ENCODE peak calls at places on chromosome 12, in ten cellular contexts. Q is hepatocyte, I is psoas muscle, R is pancreas, D is OCI-LY7, O is tibial artery, J is MM.1S, W is fibroblast of lung, N is Panc1, U is tibial nerve. Y is an unnamed sample.

GRCh38 chr12:124940143-124940392 is 25.6 kb upstream of the UBC start:
- DNase-seq in I (no peak), Q (no peak), O (no peak), D (no peak), J (no peak), W (no peak), U (no peak), N (no peak), R (no peak), Y (no peak)

GRCh38 chr12:24479131-24479530 is 469.8 kb downstream of the BCAT1 start:
- DNase-seq in J (no peak), D (no peak), W (peak; percentile 55), Q (no peak), U (no peak), O (no peak), I (no peak), R (no peak), N (no peak), Y (no peak)

GRCh38 chr12:24133385-24133784 is 183.9 kb upstream of the SOX5 start:
- DNase-seq in O (no peak), N (no peak), I (no peak), W (no peak), J (peak; percentile 21), D (no peak), U (no peak), R (no peak), Q (no peak), Y (no peak)

GRCh38 chr12:130644124-130644523 is 72.0 kb downstream of the RIMBP2 start:
- DNase-seq in O (no peak), R (no peak), D (no peak), I (no peak), Q (no peak), N (no peak), W (no peak), U (no peak), J (no peak), Y (no peak)

GRCh38 chr12:38502016-38502415 is 185.4 kb downstream of the ALG10B start:
- DNase-seq in J (no peak), W (no peak), I (no peak), N (no peak), R (no peak), D (no peak), Q (no peak), O (no peak), U (no peak), Y (no peak)

GRCh38 chr12:111597731-111598636 is 1.1 kb downstream of the ATXN2 start:
- DNase-seq in D (peak; percentile 34), R (peak; percentile 83), J (peak; percentile 11), I (peak; percentile 69), U (no peak), Q (peak; percentile 63), N (no peak), W (peak; percentile 27), O (peak; percentile 77), Y (no peak)

GRCh38 chr12:124709722-124710656 is 142.6 kb upstream of the NCOR2 start:
- DNase-seq in Q (no peak), W (peak; percentile 81), O (no peak), R (no peak), N (no peak), D (no peak), I (no peak), U (no peak), J (no peak), Y (no peak)

GRCh38 chr12:46266869-46267617 is 1.8 kb downstream of the SLC38A1 start:
- DNase-seq in N (no peak), O (peak; percentile 77), R (peak; percentile 74), I (peak; percentile 57), W (peak; percentile 76), D (peak; percentile 67), U (no peak), J (peak; percentile 70), Q (peak; percentile 67), Y (peak; percentile 34)

GRCh38 chr12:47835017-47835830 is 15.5 kb upstream of the HDAC7 start:
- DNase-seq in O (no peak), I (no peak), N (no peak), D (peak; percentile 91), Q (no peak), R (no peak), U (no peak), W (no peak), J (no peak), Y (no peak)

GRCh38 chr12:109723311-109723791 is 9.7 kb downstream of the FAM222A start:
- DNase-seq in N (no peak), U (no peak), I (peak; percentile 87), Q (no peak), W (no peak), D (no peak), O (peak; percentile 70), R (peak; percentile 75), J (no peak), Y (no peak)

GRCh38 chr12:57740656-57741412 is 2.3 kb upstream of the AGAP2 start:
- DNase-seq in N (no peak), W (no peak), O (no peak), I (no peak), U (no peak), Q (no peak), D (peak; percentile 82), R (no peak), J (peak; percentile 37), Y (peak; percentile 46)

GRCh38 chr12:19648173-19648572 is 208.9 kb downstream of the AEBP2 start:
- DNase-seq in I (no peak), D (no peak), R (no peak), U (no peak), J (no peak), N (no peak), O (no peak), Q (no peak), W (no peak), Y (no peak)

GRCh38 chr12:103832048-103832798 is 8.8 kb downstream of the NT5DC3 start:
- DNase-seq in D (peak; percentile 17), O (no peak), J (no peak), R (no peak), I (no peak), U (no peak), Q (no peak), N (no peak), W (no peak), Y (no peak)

GRCh38 chr12:30582943-30583342 is 112.7 kb downstream of the IPO8 start:
- DNase-seq in I (no peak), W (peak; percentile 50), Q (no peak), N (no peak), O (no peak), R (no peak), J (no peak), D (no peak), U (no peak), Y (no peak)

GRCh38 chr12:109517619-109518018 is 40.2 kb downstream of the UBE3B start:
- DNase-seq in W (no peak), D (no peak), J (no peak), Q (no peak), N (no peak), R (no peak), O (no peak), U (no peak), I (no peak), Y (no peak)

GRCh38 chr12:123269980-123270379 is 1.7 kb downstream of the CDK2AP1 start:
- DNase-seq in D (peak; percentile 37), U (no peak), N (no peak), R (no peak), W (no peak), I (no peak), J (no peak), O (no peak), Q (peak; percentile 24), Y (no peak)

GRCh38 chr12:89848732-89849131 is 140.1 kb upstream of the ATP2B1 start:
- DNase-seq in D (no peak), U (no peak), R (no peak), J (no peak), I (no peak), N (no peak), Q (no peak), W (no peak), O (no peak), Y (no peak)

GRCh38 chr12:44833561-44833960 is 42.6 kb downstream of the NELL2 start:
- DNase-seq in O (no peak), U (no peak), J (no peak), W (no peak), Q (peak; percentile 6), I (no peak), R (no peak), N (no peak), D (no peak), Y (no peak)
- TF ChIP-seq CTCF in O (no peak), U (no peak), J (no peak), W (no peak), Q (no peak), I (no peak), R (no peak), N (no peak), D (no peak), Y (no peak)

GRCh38 chr12:100797246-100797645 is 2.7 kb downstream of the ANO4 start:
- DNase-seq in N (no peak), I (no peak), W (no peak), J (no peak), U (no peak), Q (no peak), D (no peak), O (no peak), R (no peak), Y (no peak)
- H3K4me3 ChIP-seq in N (no peak overlapping the region), I (no peak overlapping the region), W (peak overlapping the region; percentile 4), J (no peak overlapping the region), U (no peak overlapping the region), Q (no peak overlapping the region), D (no peak overlapping the region), O (no peak overlapping the region), R (no peak overlapping the region), Y (no peak overlapping the region)

GRCh38 chr12:112685321-112685720 is 106.2 kb upstream of the RPH3A start:
- DNase-seq in R (no peak), I (no peak), J (no peak), O (no peak), Q (no peak), U (no peak), N (no peak), W (no peak), D (no peak), Y (no peak)

GRCh38 chr12:112686373-112686772 is 105.2 kb upstream of the RPH3A start:
- DNase-seq in I (no peak), W (peak; percentile 20), Q (no peak), N (no peak), O (no peak), R (no peak), J (no peak), D (no peak), U (no peak), Y (no peak)

GRCh38 chr12:112682586-112682985 is 109.0 kb upstream of the RPH3A start:
- DNase-seq in W (no peak), J (no peak), U (no peak), N (no peak), R (no peak), D (no peak), I (no peak), Q (no peak), O (no peak), Y (no peak)

GRCh38 chr12:112680993-112681392 is 110.6 kb upstream of the RPH3A start:
- DNase-seq in N (no peak), U (no peak), J (no peak), R (no peak), W (no peak), D (no peak), O (no peak), Q (no peak), I (no peak), Y (no peak)

GRCh38 chr12:112684742-112685141 is 106.8 kb upstream of the RPH3A start:
- DNase-seq in W (no peak), O (no peak), J (no peak), U (no peak), D (peak; percentile 9), R (no peak), N (no peak), I (no peak), Q (no peak), Y (no peak)
- TF ChIP-seq CTCF in W (no peak), O (no peak), J (no peak), U (no peak), D (peak; percentile 41), R (no peak), N (peak; percentile 33), I (no peak), Q (no peak), Y (peak; percentile 17)

GRCh38 chr12:68376901-68377300 is 44.7 kb upstream of the MDM1 start:
- DNase-seq in D (no peak), U (no peak), R (no peak), I (no peak), W (no peak), N (no peak), J (no peak), O (no peak), Q (no peak), Y (no peak)
- H3K4me3 ChIP-seq in D (no peak overlapping the region), U (no peak overlapping the region), R (no peak overlapping the region), I (no peak overlapping the region), W (no peak overlapping the region), N (no peak overlapping the region), J (no peak overlapping the region), O (no peak overlapping the region), Q (no peak overlapping the region), Y (no peak overlapping the region)